ENCODE peak calls at places on chromosomes 3 and 15, in four cellular contexts. W is endodermal cell, T is psoas muscle, I is foreskin fibroblast. J is an unnamed sample.

GRCh38 chr3:81744366-81744765 is 17.1 kb downstream of the GBE1 start:
- DNase-seq in W (no peak), T (no peak), I (peak), J (peak)

GRCh38 chr3:90136468-90137191 is 1029.2 kb downstream of the EPHA3 start:
- DNase-seq in W (no peak), T (no peak), I (no peak), J (no peak)

GRCh38 chr3:58052373-58053273 is 44.4 kb downstream of the FLNB start:
- DNase-seq in W (no peak), T (peak), I (peak), J (peak)

GRCh38 chr15:29731865-29732264 is 90.4 kb downstream of the TJP1 start:
- DNase-seq in W (no peak), T (no peak), I (no peak), J (no peak)

GRCh38 chr15:25092661-25093060 is 137.9 kb downstream of the SNRPN start:
- DNase-seq in W (peak), T (no peak), I (no peak), J (no peak)

GRCh38 chr3:123799544-123800351 is 84.4 kb downstream of the MYLK start:
- DNase-seq in W (no peak), T (no peak), I (peak), J (peak)

GRCh38 chr15:79853492-79854328 is 43.1 kb downstream of the MTHFS start:
- DNase-seq in W (peak), T (peak), I (peak), J (peak)

GRCh38 chr3:70716832-70717231 is 404.4 kb upstream of the MDFIC2 start:
- DNase-seq in W (no peak), T (peak), I (peak), J (peak)

GRCh38 chr3:117622130-117622841 is 912.7 kb downstream of the TUSC7 start:
- DNase-seq in W (no peak), T (no peak), I (peak), J (peak)

GRCh38 chr3:69972672-69973071 is 26.9 kb upstream of the SAMMSON start:
- DNase-seq in W (no peak), T (no peak), I (no peak), J (no peak)

GRCh38 chr15:74842581-74843444 is at the start of gene ULK3:
- DNase-seq in W (peak), T (peak), I (peak), J (no peak)

GRCh38 chr3:189820365-189820720 is 189.2 kb downstream of the TP63 start:
- DNase-seq in W (no peak), T (no peak), I (no peak), J (no peak)

GRCh38 chr3:155846119-155846518 is 8.1 kb downstream of the SLC33A1 start:
- DNase-seq in W (no peak), T (no peak), I (no peak), J (no peak)

GRCh38 chr3:178300441-178300959 is 235.7 kb upstream of the KCNMB2 start:
- DNase-seq in W (no peak), T (no peak), I (no peak), J (no peak)

GRCh38 chr3:177051419-177051818 is 145.9 kb downstream of the TBL1XR1 start:
- DNase-seq in W (no peak), T (no peak), I (no peak), J (no peak)

GRCh38 chr15:78312956-78313355 is 13.5 kb upstream of the SKIC8 start:
- DNase-seq in W (no peak), T (no peak), I (no peak), J (no peak)

GRCh38 chr3:17494117-17494809 is 248.2 kb downstream of the TBC1D5 start:
- DNase-seq in W (peak), T (no peak), I (no peak), J (no peak)

GRCh38 chr3:18080198-18080689 is 337.8 kb upstream of the TBC1D5 start:
- DNase-seq in W (no peak), T (no peak), I (peak), J (no peak)

GRCh38 chr3:57226156-57226555 is 1.4 kb upstream of the APPL1 start:
- DNase-seq in W (no peak), T (no peak), I (no peak), J (no peak)

GRCh38 chr3:195187609-195188529 is 83.1 kb downstream of the XXYLT1 start:
- DNase-seq in W (peak), T (no peak), I (peak), J (peak)

GRCh38 chr3:127042634-127043033 is 59.7 kb downstream of the PLXNA1 start:
- DNase-seq in W (no peak), T (peak), I (no peak), J (no peak)

GRCh38 chr3:188929138-188929537 is 242.6 kb upstream of the TPRG1 start:
- DNase-seq in W (peak), T (no peak), I (no peak), J (no peak)

GRCh38 chr3:188978772-188979171 is 193.0 kb upstream of the TPRG1 start:
- DNase-seq in W (no peak), T (no peak), I (peak), J (no peak)

GRCh38 chr15:62782100-62782791 is 260.3 kb upstream of the TPM1 start:
- DNase-seq in W (peak), T (peak), I (peak), J (peak)

GRCh38 chr3:32109256-32109655 is 2.8 kb downstream of the GPD1L start:
- DNase-seq in W (peak), T (peak), I (peak), J (no peak)

GRCh38 chr3:184788751-184789150 is 23.2 kb upstream of the VPS8 start:
- DNase-seq in W (peak), T (no peak), I (peak), J (no peak)

GRCh38 chr3:195129644-195130492 is 141.1 kb downstream of the XXYLT1 start:
- DNase-seq in W (no peak), T (no peak), I (no peak), J (no peak)

GRCh38 chr15:52785672-52786406 is 4.3 kb downstream of the ONECUT1 start:
- DNase-seq in W (peak), T (no peak), I (no peak), J (no peak)

GRCh38 chr15:96421211-96421610 is 90.7 kb downstream of the NR2F2 start:
- DNase-seq in W (no peak), T (no peak), I (peak), J (no peak)

GRCh38 chr3:122962149-122962548 is 65.4 kb downstream of the SEMA5B start:
- DNase-seq in W (peak), T (no peak), I (peak), J (no peak)

GRCh38 chr3:108345492-108346205 is 49.3 kb downstream of the HHLA2 start:
- DNase-seq in W (no peak), T (no peak), I (peak), J (no peak)

GRCh38 chr3:43531835-43532234 is 90.0 kb downstream of the ANO10 start:
- DNase-seq in W (no peak), T (no peak), I (peak), J (no peak)

GRCh38 chr15:28983432-28984311 is 97.9 kb downstream of the APBA2 start:
- DNase-seq in W (peak), T (no peak), I (no peak), J (no peak)

GRCh38 chr3:194967126-194968117 is 281.7 kb downstream of the FAM43A start:
- DNase-seq in W (no peak), T (no peak), I (peak), J (no peak)

GRCh38 chr15:57589276-57590073 is 2.2 kb upstream of the MYZAP start:
- DNase-seq in W (no peak), T (peak), I (no peak), J (no peak)

GRCh38 chr15:57591237-57591821 is 375 bp upstream of the MYZAP start:
- DNase-seq in W (no peak), T (no peak), I (no peak), J (no peak)

GRCh38 chr15:57582080-57582479 is 9.6 kb upstream of the MYZAP start:
- DNase-seq in W (no peak), T (no peak), I (no peak), J (no peak)

GRCh38 chr15:57583282-57583681 is 8.4 kb upstream of the MYZAP start:
- DNase-seq in W (no peak), T (no peak), I (no peak), J (no peak)

DNA sequence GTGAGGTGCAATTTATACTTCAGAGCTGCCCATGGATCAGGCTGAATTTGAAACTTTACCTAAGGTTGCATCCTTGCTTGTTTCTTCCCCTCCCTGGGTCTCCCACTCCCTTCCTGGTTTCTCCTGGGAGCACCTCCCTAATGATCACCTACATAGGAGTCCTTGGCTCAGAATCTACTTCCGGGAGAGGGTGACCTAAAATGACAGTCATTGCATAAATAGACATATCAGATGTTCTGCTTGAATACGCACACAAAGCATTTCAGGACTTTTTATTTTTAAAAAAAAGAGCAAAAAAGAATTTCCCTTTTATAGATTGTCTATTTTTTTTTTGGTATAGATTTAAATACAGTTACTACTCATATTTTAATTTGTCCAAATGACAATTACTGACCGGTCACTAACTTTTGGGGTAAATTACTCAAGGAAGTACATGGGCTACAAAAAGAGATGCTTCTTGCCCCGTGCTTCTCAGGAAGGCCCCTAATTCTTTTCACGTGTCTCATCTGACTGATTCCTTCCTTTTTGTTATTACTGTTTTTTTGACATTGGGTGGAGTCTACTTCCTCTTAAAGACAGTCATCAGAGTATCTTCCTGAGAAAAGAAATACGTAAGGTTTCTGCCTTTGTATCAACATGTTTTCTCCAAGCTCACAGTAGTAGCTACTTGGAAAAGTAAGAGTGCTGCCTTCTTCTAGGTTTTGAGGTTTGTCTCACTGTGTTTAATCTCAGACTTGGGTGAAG is 4.9 kb upstream of the MYZAP start:
- DNase-seq in W (no peak), T (no peak), I (no peak), J (no peak)
- H3K4me3 ChIP-seq in W (no peak), T (no peak), I (no peak), J (no peak)

DNA sequence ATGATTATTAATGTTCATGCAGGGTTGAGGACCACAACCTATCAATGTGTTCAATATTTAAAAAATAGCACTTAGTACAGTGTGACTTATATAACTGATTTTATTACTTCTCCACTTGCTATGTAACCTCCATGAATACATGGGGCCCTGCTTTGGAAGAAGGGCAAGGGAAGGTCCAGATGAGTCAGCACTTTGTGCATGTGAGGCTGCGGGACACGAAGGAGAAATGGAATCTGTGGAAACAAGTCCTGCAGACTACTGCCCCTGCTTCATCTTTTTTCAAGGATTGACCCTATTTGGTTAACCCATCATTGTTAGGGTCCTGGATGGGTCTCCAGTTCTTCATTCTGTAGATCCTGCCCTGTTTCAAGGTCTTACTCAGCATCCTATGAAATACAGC is 1.6 kb downstream of the NXPE3 start:
- DNase-seq in W (no peak), T (no peak), I (peak), J (no peak)
- H3K4me3 ChIP-seq in W (no peak), T (peak), I (peak), J (peak)

GRCh38 chr3:150147776-150148175 is 177.1 kb upstream of the PFN2 start:
- DNase-seq in W (no peak), T (peak), I (peak), J (no peak)
- H3K4me3 ChIP-seq in W (no peak), T (peak), I (no peak), J (no peak)

GRCh38 chr3:129121016-129121791 is 400 bp downstream of the RAB43 start:
- DNase-seq in W (peak), T (no peak), I (no peak), J (no peak)

GRCh38 chr3:129120254-129121004 is 1.2 kb downstream of the RAB43 start:
- DNase-seq in W (peak), T (peak), I (peak), J (peak)

GRCh38 chr3:129117134-129117533 is 4.5 kb downstream of the RAB43 start:
- DNase-seq in W (no peak), T (no peak), I (no peak), J (no peak)

GRCh38 chr3:129118745-129119144 is 2.9 kb downstream of the RAB43 start:
- DNase-seq in W (no peak), T (no peak), I (no peak), J (no peak)

GRCh38 chr3:129119365-129120100 is 2.1 kb downstream of the RAB43 start:
- DNase-seq in W (peak), T (no peak), I (peak), J (no peak)
- H3K4me3 ChIP-seq in W (peak), T (peak), I (peak), J (peak)